ENCODE peak calls at places on chromosome 19, in four cellular contexts. G, U, R and W are unnamed samples.

GRCh38 chr19:35436477-35437141 is 11.4 kb upstream of the FFAR2 start:
- DNase-seq in G (no peak), U (no peak), R (peak), W (no peak)

GRCh38 chr19:5643060-5643459 is 20.2 kb downstream of the SAFB start:
- DNase-seq in G (no peak), U (no peak), R (no peak), W (no peak)

GRCh38 chr19:54209058-54209747 is 8.5 kb downstream of the RPS9 start:
- DNase-seq in G (no peak), U (no peak), R (no peak), W (no peak)

GRCh38 chr19:33032218-33032781 is 32.4 kb downstream of the RHPN2 start:
- DNase-seq in G (no peak), U (no peak), R (no peak), W (no peak)

GRCh38 chr19:10344780-10345179 is 5.4 kb upstream of the ICAM3 start:
- DNase-seq in G (no peak), U (no peak), R (no peak), W (no peak)

GRCh38 chr19:307793-308420 is 16.7 kb upstream of the PLPP2 start:
- DNase-seq in G (no peak), U (no peak), R (no peak), W (no peak)

GRCh38 chr19:54674021-54674617 is 11.3 kb downstream of the LILRB4 start:
- DNase-seq in G (no peak), U (no peak), R (no peak), W (no peak)

GRCh38 chr19:17346109-17346671 is 8.8 kb downstream of the GTPBP3 start:
- DNase-seq in G (peak), U (no peak), R (peak), W (no peak)

GRCh38 chr19:53892981-53893325 is 11.0 kb downstream of the PRKCG start:
- DNase-seq in G (no peak), U (no peak), R (no peak), W (no peak)

GRCh38 chr19:33098023-33098652 is 17.2 kb downstream of the GPATCH1 start:
- DNase-seq in G (no peak), U (no peak), R (no peak), W (no peak)

GRCh38 chr19:13053761-13054604 is 48.7 kb downstream of the LYL1 start:
- DNase-seq in G (peak), U (peak), R (peak), W (no peak)

GRCh38 chr19:56701895-56702294 is 30.3 kb upstream of the ZNF835 start:
- DNase-seq in G (no peak), U (no peak), R (no peak), W (no peak)

GRCh38 chr19:14122924-14123323 is 5.4 kb upstream of the PRKACA start:
- DNase-seq in G (no peak), U (no peak), R (no peak), W (no peak)

GRCh38 chr19:33916792-33917191 is 120.1 kb downstream of the KCTD15 start:
- DNase-seq in G (no peak), U (no peak), R (no peak), W (no peak)

DNA sequence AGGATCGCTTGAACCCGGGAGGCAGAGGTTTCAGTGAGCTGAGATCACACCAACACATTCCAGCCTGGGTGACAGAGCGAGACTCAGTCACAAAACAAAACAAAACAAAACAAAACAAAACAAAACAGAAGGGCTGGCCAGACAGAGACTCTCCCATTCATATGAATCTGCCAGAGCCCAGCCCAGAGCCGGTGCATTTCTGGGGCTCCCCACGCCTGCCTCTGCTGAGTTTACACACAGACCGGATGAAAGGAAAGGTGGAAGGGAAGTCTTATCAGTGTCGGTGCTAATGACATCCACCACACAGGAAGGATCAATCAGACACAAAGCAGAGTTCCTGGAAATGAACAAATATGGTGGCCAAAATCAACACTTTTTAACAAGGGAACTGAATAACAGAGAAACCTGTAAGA is 6.8 kb downstream of the TRAPPC6A start:
- DNase-seq in G (no peak), U (no peak), R (peak), W (no peak)
- H3K27ac ChIP-seq in G (peak), U (no peak), R (peak), W (no peak)

DNA sequence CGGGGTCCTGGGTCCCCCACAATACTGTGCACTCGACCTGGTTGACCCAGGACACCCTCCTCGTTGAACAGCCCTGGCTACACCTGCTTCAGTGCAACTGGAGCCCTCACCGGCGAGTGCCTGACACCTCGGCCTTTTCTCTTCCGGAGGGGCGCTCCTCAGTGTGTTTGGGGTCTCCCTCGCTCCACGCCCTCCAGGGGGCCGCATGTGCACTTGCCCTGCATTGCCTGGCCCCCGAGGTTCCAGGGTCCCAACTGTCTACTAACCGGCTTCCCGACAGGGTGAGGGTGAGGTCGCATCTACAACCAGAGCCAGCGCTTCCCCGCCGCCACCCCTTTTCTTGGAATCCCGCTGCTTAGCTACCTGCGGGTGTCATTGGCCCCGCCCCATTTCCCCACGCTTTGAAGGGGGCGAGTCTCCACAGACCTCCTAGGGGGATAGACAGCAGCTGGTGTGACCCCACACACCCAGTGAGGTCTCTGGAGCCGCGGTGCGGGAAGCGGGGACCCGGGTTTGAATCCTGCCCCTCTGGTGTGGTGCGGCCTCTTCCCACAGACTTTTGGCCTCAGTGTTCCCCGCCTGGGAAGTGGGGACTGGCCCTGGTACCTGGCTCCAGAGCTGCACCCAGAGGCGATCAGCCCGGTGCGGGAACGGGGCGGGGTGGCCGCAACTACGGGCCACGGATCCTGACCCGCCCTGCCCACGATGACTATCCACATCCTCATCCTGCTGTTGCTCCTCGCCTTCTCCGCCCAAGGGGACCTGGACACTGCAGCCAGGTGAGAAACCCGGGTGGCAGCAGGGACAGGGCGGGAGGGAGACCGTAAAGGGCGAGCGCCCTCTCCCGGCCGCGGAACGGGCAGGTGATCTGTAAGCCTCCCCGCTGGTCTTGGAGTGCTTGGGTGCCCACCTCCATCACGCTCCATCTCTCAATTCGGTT is at the start of gene ADM5:
- DNase-seq in G (no peak), U (no peak), R (no peak), W (no peak)
- H3K4me3 ChIP-seq in G (peak), U (peak), R (peak), W (peak)

GRCh38 chr19:52248256-52248655 is 21.1 kb upstream of the ZNF766 start:
- DNase-seq in G (peak), U (no peak), R (peak), W (no peak)
- TF ChIP-seq CTCF in G (peak), U (peak), R (peak), W (no peak)

GRCh38 chr19:1905071-1905862 is at the start of the genes ADAT3 and SCAMP4:
- DNase-seq in G (peak), U (peak), R (peak), W (peak)
- H3K27ac ChIP-seq in G (peak), U (peak), R (peak), W (peak)